ENCODE peak calls at places on chromosomes 1 and 21, in six cellular contexts. D, F, R, Y, U and H are unnamed samples.

GRCh38 chr1:204858381-204858821 is 12.3 kb upstream of the NFASC start:
- DNase-seq in D (no peak), F (no peak), R (no peak), Y (no peak), U (no peak), H (no peak)

GRCh38 chr1:208192989-208193388 is 51.2 kb downstream of the PLXNA2 start:
- DNase-seq in D (no peak), F (no peak), R (no peak), Y (no peak), U (no peak), H (no peak)

GRCh38 chr1:211282023-211282373 is 22.8 kb downstream of the RCOR3 start:
- DNase-seq in D (no peak), F (no peak), R (no peak), Y (no peak), U (no peak), H (no peak)

GRCh38 chr21:44694776-44695175 is 2.2 kb upstream of the KRTAP10-12 start:
- DNase-seq in D (no peak), F (no peak), R (no peak), Y (peak), U (no peak), H (no peak)

GRCh38 chr1:228393268-228393699 is 13.4 kb downstream of the TRIM11 start:
- DNase-seq in D (no peak), F (no peak), R (peak), Y (no peak), U (peak), H (peak)

GRCh38 chr21:45560106-45561021 is 18.1 kb upstream of the SLC19A1 start:
- DNase-seq in D (no peak), F (no peak), R (peak), Y (no peak), U (no peak), H (no peak)

GRCh38 chr1:87806377-87807094 is 477.9 kb downstream of the LMO4 start:
- DNase-seq in D (no peak), F (no peak), R (no peak), Y (no peak), U (no peak), H (no peak)

GRCh38 chr1:78577257-78578100 is 42.8 kb upstream of the IFI44L start:
- DNase-seq in D (no peak), F (no peak), R (no peak), Y (no peak), U (no peak), H (no peak)

GRCh38 chr1:214067853-214068703 is 80.3 kb downstream of the PROX1 start:
- DNase-seq in D (no peak), F (no peak), R (no peak), Y (no peak), U (no peak), H (no peak)

GRCh38 chr1:230243583-230244377 is 176.7 kb downstream of the GALNT2 start:
- DNase-seq in D (no peak), F (no peak), R (no peak), Y (no peak), U (no peak), H (no peak)

GRCh38 chr1:169928438-169929209 is 34.9 kb upstream of the SCYL3 start:
- DNase-seq in D (no peak), F (no peak), R (no peak), Y (no peak), U (peak), H (no peak)

GRCh38 chr1:176696109-176696508 is 233.1 kb downstream of the PAPPA2 start:
- DNase-seq in D (no peak), F (peak), R (peak), Y (no peak), U (peak), H (no peak)

GRCh38 chr1:44249543-44249942 is 36.3 kb downstream of the DMAP1 start:
- DNase-seq in D (no peak), F (no peak), R (no peak), Y (no peak), U (no peak), H (no peak)

GRCh38 chr1:10653370-10654125 is 142.9 kb downstream of the CASZ1 start:
- DNase-seq in D (no peak), F (no peak), R (no peak), Y (no peak), U (no peak), H (no peak)

GRCh38 chr1:220915954-220916353 is 36.7 kb downstream of the HLX start:
- DNase-seq in D (no peak), F (no peak), R (no peak), Y (no peak), U (no peak), H (no peak)

GRCh38 chr1:194117582-194117981 is 931.2 kb upstream of the B3GALT2 start:
- DNase-seq in D (peak), F (no peak), R (no peak), Y (no peak), U (peak), H (no peak)

GRCh38 chr1:245079021-245079609 is 75.7 kb upstream of the KIF26B start:
- DNase-seq in D (no peak), F (no peak), R (no peak), Y (no peak), U (peak), H (no peak)

GRCh38 chr1:62144238-62144831 is 50.3 kb upstream of the L1TD1 start:
- DNase-seq in D (no peak), F (no peak), R (no peak), Y (no peak), U (peak), H (peak)

DNA sequence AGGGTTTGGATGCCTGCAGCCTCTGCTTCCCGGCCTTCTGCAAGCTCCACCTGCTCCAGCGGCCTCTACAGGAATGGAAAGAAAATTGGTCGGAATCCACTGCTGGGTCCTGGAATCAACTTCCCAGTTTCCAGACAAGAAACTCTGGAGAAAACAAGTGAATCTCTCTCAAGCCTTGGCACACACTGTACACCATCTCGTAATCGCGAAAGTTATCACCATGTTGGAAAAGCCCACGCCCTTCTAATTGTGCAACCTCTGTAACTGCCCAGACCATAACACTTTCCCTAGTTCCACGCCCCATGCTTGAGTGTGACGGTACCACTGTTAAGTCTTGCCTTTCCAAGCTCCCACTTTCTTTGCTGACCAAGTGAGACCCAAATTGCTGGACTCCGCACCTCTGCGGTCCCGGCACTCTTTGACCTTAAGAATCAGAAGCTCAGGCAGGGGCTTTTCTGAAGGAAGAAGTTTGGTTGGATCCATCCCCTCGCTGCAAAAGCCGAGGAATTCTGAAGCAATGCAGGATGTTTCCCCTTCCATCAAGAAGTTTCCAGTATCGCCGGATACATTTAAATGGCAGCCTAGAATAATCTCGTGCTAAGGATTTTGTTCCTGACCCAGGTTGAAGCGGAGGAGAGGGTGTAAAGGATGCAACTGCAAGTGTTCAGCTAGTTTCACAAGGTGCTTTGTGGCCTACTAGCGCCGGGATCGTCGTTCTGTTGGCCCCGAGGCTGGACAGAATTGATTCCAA is 6.2 kb downstream of the NR5A2 start:
- DNase-seq in D (no peak), F (no peak), R (no peak), Y (no peak), U (no peak), H (peak)
- TF ChIP-seq CTCF in D (peak), F (peak), R (no peak), Y (no peak), U (no peak), H (no peak)

GRCh38 chr1:153544453-153545066 is 1.0 kb downstream of the S100A4 start:
- DNase-seq in D (no peak), F (no peak), R (no peak), Y (no peak), U (no peak), H (no peak)
- H3K4me3 ChIP-seq in D (no peak), F (no peak), R (peak), Y (peak), U (no peak), H (peak)

DNA sequence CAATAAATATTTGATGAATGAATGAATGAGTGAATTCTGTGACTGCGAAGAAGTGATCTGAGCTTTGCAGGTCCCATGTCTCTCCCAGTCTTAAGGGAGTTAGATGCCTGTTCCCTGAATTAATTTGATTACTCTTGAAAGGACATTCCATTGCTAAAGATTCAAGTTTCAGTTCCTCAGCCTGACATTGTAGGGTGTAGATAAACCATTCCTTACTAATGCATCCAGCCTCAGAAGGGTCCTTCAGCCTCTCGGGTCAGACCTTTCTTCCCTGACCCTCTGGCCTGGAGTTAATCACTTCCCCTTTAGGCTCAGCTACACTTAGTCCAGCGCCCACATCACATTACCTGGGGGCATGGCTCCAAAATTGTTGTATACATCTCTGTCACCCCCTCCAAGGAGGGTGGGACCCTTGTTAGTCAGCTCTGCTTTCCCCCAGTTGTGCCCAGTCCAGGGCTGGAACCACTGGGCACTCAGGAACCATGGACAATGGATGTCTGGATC is 2.6 kb downstream of the INSRR start:
- DNase-seq in D (no peak), F (no peak), R (no peak), Y (no peak), U (no peak), H (no peak)
- TF ChIP-seq CTCF in D (no peak), F (no peak), R (no peak), Y (no peak), U (no peak), H (no peak)

DNA sequence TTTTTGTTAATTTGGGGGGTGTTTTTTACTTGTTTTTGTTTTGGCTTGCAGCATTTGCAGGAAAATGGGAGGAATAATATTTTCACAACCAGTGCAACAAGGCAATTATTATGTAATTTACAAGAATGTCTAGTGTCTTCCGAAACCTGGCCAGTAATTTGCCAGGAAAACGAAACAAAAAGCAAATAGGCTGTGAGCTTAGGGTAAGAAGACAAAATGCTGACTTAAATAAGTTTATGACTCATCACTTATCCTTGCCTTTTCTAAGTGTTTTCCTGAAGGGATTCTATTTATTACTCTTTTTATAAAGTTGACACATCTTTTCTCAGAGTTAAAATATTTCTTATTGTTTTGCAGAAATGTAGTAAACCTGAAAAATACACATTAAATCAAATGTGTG is 49.8 kb downstream of the KCNT2 start:
- DNase-seq in D (no peak), F (peak), R (no peak), Y (no peak), U (no peak), H (no peak)
- H3K4me3 ChIP-seq in D (no peak), F (peak), R (peak), Y (no peak), U (no peak), H (peak)

GRCh38 chr1:206803221-206803730 is 31.0 kb upstream of the IL10 start:
- DNase-seq in D (no peak), F (no peak), R (no peak), Y (no peak), U (peak), H (peak)
- TF ChIP-seq CTCF in D (no peak), F (no peak), R (no peak), Y (no peak), U (no peak), H (no peak)